ENCODE peak calls at places on chromosomes 4 and X, in seven cellular contexts. F is mammary epithelial cell; G is RWPE1; K is foreskin keratinocyte; P is keratinocyte; V is CD4-positive, alpha-beta T cell; X is fibroblast of lung. C is an unnamed sample.

GRCh38 chr4:97016186-97016945 is 1126.9 kb downstream of the STPG2 start:
- DNase-seq in F (no peak), G (no peak), P (no peak), K (no peak), X (no peak), V (no peak), C (no peak)

GRCh38 chr4:168077726-168078239 is 14.6 kb upstream of the ANXA10 start:
- DNase-seq in V (no peak), K (no peak), G (no peak), P (no peak), F (no peak), X (no peak), C (no peak)

GRCh38 chrX:8897259-8897658 is 96.1 kb upstream of the FAM9A start:
- DNase-seq in K (no peak), P (no peak), G (no peak), X (peak; percentile 42), V (no peak), F (no peak), C (no peak)

GRCh38 chr4:109739547-109739946 is 9.7 kb upstream of the PLA2G12A start:
- DNase-seq in G (no peak), V (no peak), F (peak; percentile 19), P (no peak), K (no peak), X (no peak), C (no peak)

GRCh38 chrX:113399501-113400192 is 559.0 kb upstream of the AMOT start:
- DNase-seq in F (no peak), V (no peak), K (no peak), P (no peak), G (no peak), X (no peak), C (no peak)

GRCh38 chr4:121642876-121643585 is 53.7 kb downstream of the ANXA5 start:
- DNase-seq in X (no peak), V (no peak), F (no peak), G (no peak), K (no peak), P (no peak), C (no peak)

GRCh38 chr4:94877973-94878372 is 120.2 kb downstream of the BMPR1B start:
- DNase-seq in K (peak; percentile 10), G (peak; percentile 21), X (peak; percentile 59), V (no peak), F (no peak), P (no peak), C (no peak)

GRCh38 chrX:116230136-116230886 is 59.8 kb downstream of the AGTR2 start:
- DNase-seq in X (peak; percentile 15), K (no peak), P (no peak), G (no peak), V (no peak), F (no peak), C (no peak)

GRCh38 chr4:103026868-103027267 is 7.4 kb upstream of the SLC9B1 start:
- DNase-seq in K (no peak), X (no peak), F (peak; percentile 19), P (no peak), G (no peak), V (no peak), C (no peak)

GRCh38 chr4:13355036-13355910 is 128.9 kb downstream of the RAB28 start:
- DNase-seq in V (no peak), K (no peak), G (no peak), X (peak; percentile 89), F (no peak), P (no peak), C (no peak)

GRCh38 chrX:49066690-49067089 is 7.1 kb downstream of the PRAF2 start:
- DNase-seq in G (no peak), K (no peak), P (no peak), X (no peak), V (no peak), F (no peak), C (no peak)

GRCh38 chr4:113468165-113469022 is 293.1 kb downstream of the CAMK2D start:
- DNase-seq in V (no peak), X (peak; percentile 100), P (peak; percentile 95), K (peak; percentile 99), F (peak; percentile 100), G (peak; percentile 90), C (peak; percentile 99)

GRCh38 chrX:48961585-48962091 is 4.2 kb upstream of the OTUD5 start:
- DNase-seq in V (no peak), P (no peak), F (no peak), G (no peak), K (no peak), X (peak; percentile 14), C (no peak)

GRCh38 chrX:23822397-23822796 is 39.4 kb downstream of the SAT1 start:
- DNase-seq in K (no peak), X (peak; percentile 51), G (no peak), F (no peak), P (no peak), V (no peak), C (no peak)

GRCh38 chr4:76758290-76758882 is 139.6 kb downstream of the SOWAHB start:
- DNase-seq in V (no peak), F (peak; percentile 55), X (peak; percentile 88), G (peak; percentile 53), K (no peak), P (no peak), C (no peak)

GRCh38 chr4:94653984-94654609 is 103.7 kb upstream of the BMPR1B start:
- DNase-seq in F (no peak), V (no peak), P (no peak), X (no peak), G (no peak), K (no peak), C (no peak)

GRCh38 chrX:154712781-154713391 is 38.0 kb downstream of the GAB3 start:
- DNase-seq in V (peak; percentile 22), X (peak; percentile 75), G (peak; percentile 36), P (no peak), F (peak; percentile 64), K (no peak), C (no peak)

GRCh38 chrX:47514553-47515235 is 31.7 kb upstream of the ZNF41 start:
- DNase-seq in G (peak; percentile 69), F (peak; percentile 54), P (no peak), K (no peak), V (no peak), X (peak; percentile 64), C (no peak)

GRCh38 chr4:89486042-89486441 is 178.4 kb upstream of the GPRIN3 start:
- DNase-seq in F (peak; percentile 19), G (no peak), K (no peak), X (peak; percentile 74), V (no peak), P (no peak), C (no peak)

GRCh38 chrX:20414781-20415445 is 148.2 kb upstream of the RPS6KA3 start:
- DNase-seq in F (no peak), V (no peak), G (no peak), P (no peak), K (no peak), X (no peak), C (no peak)

GRCh38 chr4:138562544-138562961 is 320.4 kb upstream of the SLC7A11 start:
- DNase-seq in K (no peak), G (no peak), V (no peak), X (peak; percentile 81), F (peak; percentile 44), P (no peak), C (peak; percentile 24)

GRCh38 chrX:7254144-7254543 is 106.2 kb upstream of the PUDP start:
- DNase-seq in K (no peak), P (no peak), F (no peak), X (no peak), V (no peak), G (no peak), C (no peak)

GRCh38 chr4:173076903-173077629 is 91.5 kb upstream of the GALNT7 start:
- DNase-seq in K (peak; percentile 41), X (peak; percentile 36), F (peak; percentile 63), P (no peak), G (peak; percentile 49), V (no peak), C (no peak)

GRCh38 chr4:141220271-141220654 is 432 bp upstream of the ZNF330 start:
- DNase-seq in G (no peak), F (no peak), V (no peak), K (no peak), P (no peak), X (no peak), C (no peak)
- H3K27ac ChIP-seq in G (no peak overlapping the region), F (no peak overlapping the region), V (no peak overlapping the region), K (peak overlapping the region; percentile 84), P (no peak overlapping the region), X (no peak overlapping the region), C (no peak overlapping the region)

DNA sequence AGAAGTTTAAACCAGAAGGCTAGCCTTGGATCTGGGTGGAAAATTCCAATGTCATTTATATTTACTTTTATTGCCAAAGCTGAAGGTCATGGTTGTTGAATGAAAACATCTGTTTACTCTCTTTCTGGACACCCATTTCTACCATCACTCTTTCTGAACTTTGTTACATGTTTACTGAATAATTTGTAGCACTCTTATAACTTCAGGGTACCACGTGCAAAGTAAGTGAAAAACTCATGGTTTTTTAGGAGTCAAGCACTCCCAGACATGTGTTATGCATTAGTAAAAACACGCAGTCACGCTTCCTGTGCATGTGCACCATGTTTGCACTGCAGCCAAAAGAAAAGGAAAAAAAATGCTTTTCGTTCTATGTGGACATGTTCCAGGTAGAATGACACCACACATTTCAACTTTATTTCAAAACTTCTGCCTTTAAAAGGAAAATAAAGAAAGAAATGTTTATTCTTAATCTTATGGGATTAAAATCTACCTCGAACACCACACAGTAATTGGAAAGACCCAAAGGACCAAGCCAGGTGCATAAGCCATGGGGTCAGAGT is 31.4 kb upstream of the ADH1C start:
- DNase-seq in X (peak; percentile 99), G (no peak), P (no peak), V (no peak), F (no peak), K (no peak), C (no peak)
- H3K27ac ChIP-seq in X (peak overlapping the region; percentile 94), G (no peak overlapping the region), P (no peak overlapping the region), V (no peak overlapping the region), F (no peak overlapping the region), K (no peak overlapping the region), C (no peak overlapping the region)

DNA sequence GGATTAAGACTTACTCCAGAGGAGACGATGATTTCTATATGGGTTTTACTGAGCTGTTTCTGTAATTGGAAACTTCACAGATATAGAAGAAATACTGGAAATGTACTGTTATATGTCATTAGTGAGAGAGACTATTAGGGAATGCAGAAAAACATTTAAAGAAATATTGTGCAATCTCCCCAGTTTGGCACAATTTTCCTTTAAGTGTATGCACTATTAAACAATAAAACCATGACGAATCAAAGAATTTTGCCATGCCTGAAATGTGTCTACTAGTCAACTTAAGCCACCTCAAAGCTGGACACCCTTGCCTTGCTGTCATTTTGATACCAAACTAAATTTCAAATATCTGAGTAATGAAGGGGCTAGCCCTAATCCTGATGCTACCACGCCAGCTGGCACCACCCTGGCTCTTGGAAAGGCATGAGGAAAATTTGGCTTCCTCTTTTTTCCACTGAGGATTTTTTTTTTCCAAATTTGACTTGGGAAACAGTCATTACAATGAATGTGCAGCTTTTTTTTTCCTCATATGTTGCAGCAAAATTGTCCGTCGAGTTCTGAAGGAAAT is 36.1 kb downstream of the MTTP start:
- DNase-seq in V (no peak), K (no peak), G (no peak), F (no peak), X (peak; percentile 44), P (no peak), C (no peak)
- H3K27ac ChIP-seq in V (no peak overlapping the region), K (no peak overlapping the region), G (no peak overlapping the region), F (no peak overlapping the region), X (no peak overlapping the region), P (no peak overlapping the region), C (no peak overlapping the region)

DNA sequence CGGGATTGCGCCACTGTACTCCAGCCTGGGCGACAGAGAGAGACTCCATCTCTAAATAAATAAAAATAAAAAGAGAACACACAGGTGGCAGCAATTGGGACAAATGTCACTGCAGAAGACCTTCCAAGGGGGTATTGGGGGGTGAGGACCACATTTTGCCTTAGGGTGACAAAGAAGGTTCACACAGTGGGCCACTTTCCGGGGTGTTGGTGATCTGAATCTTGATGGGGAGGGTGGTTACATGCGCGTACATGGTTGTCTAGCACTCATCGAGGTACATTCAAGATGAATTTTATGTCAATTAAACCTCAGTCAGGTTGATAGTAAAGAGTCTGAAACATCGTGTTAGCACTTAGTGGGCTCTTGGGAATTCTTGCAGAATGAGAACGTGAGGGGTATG is 20.5 kb upstream of the TMSB4X start:
- DNase-seq in F (no peak), P (no peak), X (no peak), G (no peak), K (no peak), V (no peak), C (no peak)
- H3K27ac ChIP-seq in F (no peak overlapping the region), P (no peak overlapping the region), X (no peak overlapping the region), G (no peak overlapping the region), K (no peak overlapping the region), V (peak overlapping the region; percentile 89), C (no peak overlapping the region)